ENCODE peak calls at places on chromosome 9, in eight cellular contexts. One of them, this sample, is unnamed.

GRCh38 chr9:127314911-127315310 is 50.3 kb downstream of the GARNL3 start:
- DNase-seq in left lung: no peak
- DNase-seq in A549: no peak
- DNase-seq in HL-60: no peak
- DNase-seq in thyroid gland: no peak
- DNase-seq in upper lobe of right lung: no peak
- DNase-seq in osteoblast: no peak
- DNase-seq in stomach: no peak
- DNase-seq in this sample: no peak

GRCh38 chr9:12554636-12555035 is 138.5 kb upstream of the TYRP1 start:
- DNase-seq in left lung: no peak
- DNase-seq in A549: no peak
- DNase-seq in HL-60: no peak
- DNase-seq in thyroid gland: no peak
- DNase-seq in upper lobe of right lung: no peak
- DNase-seq in osteoblast: no peak
- DNase-seq in stomach: no peak
- DNase-seq in this sample: no peak

GRCh38 chr9:123420560-123421210 is 64.7 kb downstream of the CRB2 start:
- DNase-seq in left lung: peak
- DNase-seq in A549: no peak
- DNase-seq in HL-60: no peak
- DNase-seq in thyroid gland: no peak
- DNase-seq in upper lobe of right lung: peak
- DNase-seq in osteoblast: no peak
- DNase-seq in stomach: no peak
- DNase-seq in this sample: no peak

GRCh38 chr9:132161743-132162187 is at the start of gene NTNG2:
- DNase-seq in left lung: peak
- DNase-seq in A549: no peak
- DNase-seq in HL-60: no peak
- DNase-seq in thyroid gland: no peak
- DNase-seq in upper lobe of right lung: no peak
- DNase-seq in osteoblast: peak
- DNase-seq in stomach: no peak
- DNase-seq in this sample: no peak

GRCh38 chr9:124708633-124709032 is 62.5 kb downstream of the NR6A1 start:
- DNase-seq in left lung: no peak
- DNase-seq in A549: no peak
- DNase-seq in HL-60: no peak
- DNase-seq in thyroid gland: no peak
- DNase-seq in upper lobe of right lung: no peak
- DNase-seq in osteoblast: peak
- DNase-seq in stomach: no peak
- DNase-seq in this sample: no peak

GRCh38 chr9:115923903-115924668 is 229.5 kb upstream of the PAPPA start:
- DNase-seq in left lung: no peak
- DNase-seq in A549: peak
- DNase-seq in HL-60: no peak
- DNase-seq in thyroid gland: no peak
- DNase-seq in upper lobe of right lung: no peak
- DNase-seq in osteoblast: peak
- DNase-seq in stomach: no peak
- DNase-seq in this sample: no peak

GRCh38 chr9:95726756-95727155 is 148.7 kb upstream of the ERCC6L2 start:
- DNase-seq in left lung: no peak
- DNase-seq in A549: peak
- DNase-seq in HL-60: no peak
- DNase-seq in thyroid gland: no peak
- DNase-seq in upper lobe of right lung: no peak
- DNase-seq in osteoblast: peak
- DNase-seq in stomach: no peak
- DNase-seq in this sample: no peak

GRCh38 chr9:110257097-110257955 is 1.0 kb upstream of the TXN start:
- DNase-seq in left lung: no peak
- DNase-seq in A549: no peak
- DNase-seq in HL-60: no peak
- DNase-seq in thyroid gland: peak
- DNase-seq in upper lobe of right lung: no peak
- DNase-seq in osteoblast: peak
- DNase-seq in stomach: peak
- DNase-seq in this sample: peak

GRCh38 chr9:137069508-137070071 is 767 bp downstream of the SAPCD2 start:
- DNase-seq in left lung: no peak
- DNase-seq in A549: no peak
- DNase-seq in HL-60: no peak
- DNase-seq in thyroid gland: no peak
- DNase-seq in upper lobe of right lung: peak
- DNase-seq in osteoblast: peak
- DNase-seq in stomach: no peak
- DNase-seq in this sample: no peak

GRCh38 chr9:88387035-88387732 is 1.1 kb upstream of the SPIN1 start:
- DNase-seq in left lung: peak
- DNase-seq in A549: peak
- DNase-seq in HL-60: peak
- DNase-seq in thyroid gland: peak
- DNase-seq in upper lobe of right lung: peak
- DNase-seq in osteoblast: peak
- DNase-seq in stomach: peak
- DNase-seq in this sample: no peak

GRCh38 chr9:92247296-92247695 is 46.2 kb downstream of the IARS1 start:
- DNase-seq in left lung: no peak
- DNase-seq in A549: no peak
- DNase-seq in HL-60: no peak
- DNase-seq in thyroid gland: no peak
- DNase-seq in upper lobe of right lung: no peak
- DNase-seq in osteoblast: no peak
- DNase-seq in stomach: no peak
- DNase-seq in this sample: no peak

GRCh38 chr9:130129425-130130061 is 42.7 kb upstream of the NCS1 start:
- DNase-seq in left lung: no peak
- DNase-seq in A549: no peak
- DNase-seq in HL-60: no peak
- DNase-seq in thyroid gland: no peak
- DNase-seq in upper lobe of right lung: no peak
- DNase-seq in osteoblast: peak
- DNase-seq in stomach: no peak
- DNase-seq in this sample: no peak

GRCh38 chr9:72982161-72982799 is 29.4 kb upstream of the ALDH1A1 start:
- DNase-seq in left lung: no peak
- DNase-seq in A549: no peak
- DNase-seq in HL-60: no peak
- DNase-seq in thyroid gland: no peak
- DNase-seq in upper lobe of right lung: no peak
- DNase-seq in osteoblast: no peak
- DNase-seq in stomach: no peak
- DNase-seq in this sample: no peak

GRCh38 chr9:134057311-134057665 is 10.5 kb downstream of the BRD3 start:
- DNase-seq in left lung: no peak
- DNase-seq in A549: no peak
- DNase-seq in HL-60: no peak
- DNase-seq in thyroid gland: no peak
- DNase-seq in upper lobe of right lung: peak
- DNase-seq in osteoblast: peak
- DNase-seq in stomach: no peak
- DNase-seq in this sample: no peak

GRCh38 chr9:34376596-34377401 is at the start of gene MYORG:
- DNase-seq in left lung: peak
- DNase-seq in A549: peak
- DNase-seq in HL-60: peak
- DNase-seq in thyroid gland: peak
- DNase-seq in upper lobe of right lung: peak
- DNase-seq in osteoblast: peak
- DNase-seq in stomach: peak
- DNase-seq in this sample: peak
- H3K4me3 ChIP-seq in left lung: peak
- H3K4me3 ChIP-seq in A549: peak
- H3K4me3 ChIP-seq in HL-60: peak
- H3K4me3 ChIP-seq in thyroid gland: peak
- H3K4me3 ChIP-seq in upper lobe of right lung: peak
- H3K4me3 ChIP-seq in osteoblast: peak
- H3K4me3 ChIP-seq in stomach: peak
- H3K4me3 ChIP-seq in this sample: peak

GRCh38 chr9:112119225-112120045 is 55.7 kb downstream of the SUSD1 start:
- DNase-seq in left lung: no peak
- DNase-seq in A549: peak
- DNase-seq in HL-60: no peak
- DNase-seq in thyroid gland: no peak
- DNase-seq in upper lobe of right lung: no peak
- DNase-seq in osteoblast: no peak
- DNase-seq in stomach: peak
- DNase-seq in this sample: no peak
- H3K27ac ChIP-seq in left lung: peak
- H3K27ac ChIP-seq in A549: peak
- H3K27ac ChIP-seq in HL-60: no peak
- H3K27ac ChIP-seq in thyroid gland: no peak
- H3K27ac ChIP-seq in upper lobe of right lung: peak
- H3K27ac ChIP-seq in osteoblast: no peak
- H3K27ac ChIP-seq in stomach: peak
- H3K27ac ChIP-seq in this sample: no peak

GRCh38 chr9:107158321-107158720 is 124.8 kb upstream of the RAD23B start:
- DNase-seq in left lung: no peak
- DNase-seq in A549: peak
- DNase-seq in HL-60: no peak
- DNase-seq in thyroid gland: no peak
- DNase-seq in upper lobe of right lung: no peak
- DNase-seq in osteoblast: no peak
- DNase-seq in stomach: no peak
- DNase-seq in this sample: no peak
- TF ChIP-seq CTCF in left lung: peak
- TF ChIP-seq CTCF in A549: peak
- TF ChIP-seq CTCF in HL-60: no peak
- TF ChIP-seq CTCF in thyroid gland: peak
- TF ChIP-seq CTCF in upper lobe of right lung: peak
- TF ChIP-seq CTCF in osteoblast: peak
- TF ChIP-seq CTCF in stomach: no peak
- TF ChIP-seq CTCF in this sample: peak

GRCh38 chr9:86062845-86063693 is 36.3 kb downstream of the GOLM1 start:
- DNase-seq in left lung: no peak
- DNase-seq in A549: no peak
- DNase-seq in HL-60: no peak
- DNase-seq in thyroid gland: no peak
- DNase-seq in upper lobe of right lung: no peak
- DNase-seq in osteoblast: no peak
- DNase-seq in stomach: no peak
- DNase-seq in this sample: no peak
- H3K4me3 ChIP-seq in left lung: no peak
- H3K4me3 ChIP-seq in A549: no peak
- H3K4me3 ChIP-seq in HL-60: no peak
- H3K4me3 ChIP-seq in thyroid gland: no peak
- H3K4me3 ChIP-seq in upper lobe of right lung: peak
- H3K4me3 ChIP-seq in osteoblast: no peak
- H3K4me3 ChIP-seq in stomach: peak
- H3K4me3 ChIP-seq in this sample: no peak

GRCh38 chr9:68941780-68942459 is 72.0 kb downstream of the PRKACG start:
- DNase-seq in left lung: no peak
- DNase-seq in A549: no peak
- DNase-seq in HL-60: no peak
- DNase-seq in thyroid gland: no peak
- DNase-seq in upper lobe of right lung: no peak
- DNase-seq in osteoblast: no peak
- DNase-seq in stomach: no peak
- DNase-seq in this sample: no peak
- H3K27ac ChIP-seq in left lung: no peak
- H3K27ac ChIP-seq in A549: no peak
- H3K27ac ChIP-seq in HL-60: no peak
- H3K27ac ChIP-seq in thyroid gland: no peak
- H3K27ac ChIP-seq in upper lobe of right lung: no peak
- H3K27ac ChIP-seq in osteoblast: no peak
- H3K27ac ChIP-seq in stomach: no peak
- H3K27ac ChIP-seq in this sample: peak

DNA sequence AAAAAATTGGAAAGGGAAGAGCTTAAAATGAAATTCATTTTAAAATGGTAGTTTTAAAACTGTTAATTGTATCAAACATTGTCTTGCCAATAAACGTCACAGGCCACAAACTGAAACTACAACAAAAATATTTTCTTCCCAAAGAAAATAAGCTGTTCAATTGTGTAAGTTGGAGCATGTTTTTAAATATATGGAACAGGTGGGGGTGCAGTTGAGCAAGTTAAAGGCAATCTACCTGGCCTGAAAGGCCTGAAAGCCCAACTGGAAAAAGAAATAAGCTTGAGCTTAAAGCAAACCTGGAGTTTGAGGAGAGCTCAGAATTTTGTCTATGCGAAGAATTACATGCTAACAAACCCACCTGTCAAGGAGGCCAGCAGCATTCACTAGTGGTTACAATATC is 439.5 kb downstream of the ACTL7B start:
- DNase-seq in left lung: no peak
- DNase-seq in A549: no peak
- DNase-seq in HL-60: no peak
- DNase-seq in thyroid gland: no peak
- DNase-seq in upper lobe of right lung: no peak
- DNase-seq in osteoblast: no peak
- DNase-seq in stomach: no peak
- DNase-seq in this sample: no peak
- TF ChIP-seq CTCF in left lung: no peak
- TF ChIP-seq CTCF in A549: peak
- TF ChIP-seq CTCF in HL-60: no peak
- TF ChIP-seq CTCF in thyroid gland: no peak
- TF ChIP-seq CTCF in upper lobe of right lung: no peak
- TF ChIP-seq CTCF in osteoblast: no peak
- TF ChIP-seq CTCF in stomach: no peak
- TF ChIP-seq CTCF in this sample: no peak

GRCh38 chr9:18864516-18864915 is 168.5 kb downstream of the SAXO1 start:
- DNase-seq in left lung: no peak
- DNase-seq in A549: no peak
- DNase-seq in HL-60: no peak
- DNase-seq in thyroid gland: no peak
- DNase-seq in upper lobe of right lung: no peak
- DNase-seq in osteoblast: no peak
- DNase-seq in stomach: no peak
- DNase-seq in this sample: no peak

GRCh38 chr9:18869725-18870124 is 163.3 kb downstream of the SAXO1 start:
- DNase-seq in left lung: no peak
- DNase-seq in A549: no peak
- DNase-seq in HL-60: no peak
- DNase-seq in thyroid gland: no peak
- DNase-seq in upper lobe of right lung: no peak
- DNase-seq in osteoblast: no peak
- DNase-seq in stomach: no peak
- DNase-seq in this sample: no peak

GRCh38 chr9:18863821-18864220 is 169.2 kb downstream of the SAXO1 start:
- DNase-seq in left lung: no peak
- DNase-seq in A549: no peak
- DNase-seq in HL-60: no peak
- DNase-seq in thyroid gland: no peak
- DNase-seq in upper lobe of right lung: no peak
- DNase-seq in osteoblast: no peak
- DNase-seq in stomach: no peak
- DNase-seq in this sample: no peak

GRCh38 chr9:18861599-18862546 is 171.1 kb downstream of the SAXO1 start:
- DNase-seq in left lung: no peak
- DNase-seq in A549: no peak
- DNase-seq in HL-60: no peak
- DNase-seq in thyroid gland: peak
- DNase-seq in upper lobe of right lung: no peak
- DNase-seq in osteoblast: peak
- DNase-seq in stomach: no peak
- DNase-seq in this sample: peak

DNA sequence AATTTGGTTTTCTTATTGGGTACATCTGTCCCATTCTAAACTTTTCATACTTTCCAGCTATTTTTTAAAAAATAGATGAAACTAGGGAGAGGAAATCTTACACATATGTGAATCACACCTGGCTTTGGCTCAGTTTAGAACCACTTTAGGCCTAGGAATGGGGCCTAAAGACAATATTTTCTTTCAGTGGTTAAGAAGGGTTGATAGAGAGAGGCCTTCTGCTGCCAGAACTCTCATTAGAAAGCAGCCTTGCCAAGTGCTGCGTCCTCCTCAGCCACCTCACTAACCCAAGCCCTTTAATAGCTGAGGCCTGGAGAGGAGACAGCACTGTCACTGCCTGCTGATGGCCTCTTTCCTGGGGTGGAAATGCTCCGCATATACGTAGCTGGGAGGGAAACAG is 167.5 kb downstream of the SAXO1 start:
- DNase-seq in left lung: no peak
- DNase-seq in A549: no peak
- DNase-seq in HL-60: no peak
- DNase-seq in thyroid gland: no peak
- DNase-seq in upper lobe of right lung: no peak
- DNase-seq in osteoblast: no peak
- DNase-seq in stomach: no peak
- DNase-seq in this sample: no peak
- H3K4me3 ChIP-seq in left lung: no peak
- H3K4me3 ChIP-seq in A549: no peak
- H3K4me3 ChIP-seq in HL-60: no peak
- H3K4me3 ChIP-seq in thyroid gland: no peak
- H3K4me3 ChIP-seq in upper lobe of right lung: no peak
- H3K4me3 ChIP-seq in osteoblast: no peak
- H3K4me3 ChIP-seq in stomach: no peak
- H3K4me3 ChIP-seq in this sample: no peak

This sample was measured in right atrium auricular region.